ENCODE peak calls at places on chromosomes 1 and 21, in ten cellular contexts. C is fibroblast of mammary gland; B is CD8-positive, alpha-beta memory T cell; A is smooth muscle cell of the brain vasculature; S is PC-9; Q is SW480; N is KG1; J is MV-4-11; V is T-helper 2 cell; P is aorta. O is an unnamed sample.

GRCh38 chr21:46424062-46424591 is 34.6 kb upstream of the DIP2A start:
- DNase-seq in V (no peak), S (no peak), Q (no peak), N (no peak), P (no peak), B (peak), J (no peak), A (no peak), C (no peak), O (no peak)

GRCh38 chr1:9233241-9233941 is 1.2 kb upstream of the H6PD start:
- DNase-seq in J (peak), V (no peak), Q (no peak), C (peak), N (no peak), B (no peak), P (peak), A (no peak), S (no peak), O (no peak)

GRCh38 chr1:115814685-115815398 is 26.1 kb downstream of the NHLH2 start:
- DNase-seq in Q (no peak), J (no peak), C (no peak), P (no peak), N (no peak), B (no peak), S (peak), A (no peak), V (no peak), O (no peak)

GRCh38 chr1:2431095-2431494 is 18.7 kb upstream of the PEX10 start:
- DNase-seq in N (no peak), A (no peak), V (no peak), S (no peak), P (no peak), C (no peak), J (no peak), B (no peak), Q (no peak), O (peak)

GRCh38 chr1:30706528-30706927 is 16.9 kb downstream of the MATN1 start:
- DNase-seq in Q (no peak), S (no peak), J (no peak), A (no peak), V (no peak), B (no peak), N (no peak), C (peak), P (peak), O (no peak)

GRCh38 chr1:234845097-234845660 is 235.2 kb upstream of the IRF2BP2 start:
- DNase-seq in C (no peak), P (no peak), S (peak), V (peak), B (peak), J (no peak), Q (no peak), N (no peak), A (peak), O (no peak)

GRCh38 chr1:114274621-114275317 is 121.1 kb upstream of the SYT6 start:
- DNase-seq in J (peak), P (no peak), V (no peak), S (no peak), B (no peak), C (no peak), N (no peak), Q (no peak), A (no peak), O (no peak)

GRCh38 chr1:244917271-244917670 is 52.9 kb upstream of the HNRNPU start:
- DNase-seq in Q (no peak), P (no peak), J (no peak), A (no peak), V (no peak), N (no peak), B (no peak), S (no peak), C (no peak), O (no peak)

GRCh38 chr1:51956528-51957509 is 33.7 kb downstream of the RAB3B start:
- DNase-seq in V (no peak), Q (peak), N (no peak), B (no peak), C (peak), P (no peak), A (no peak), S (no peak), J (peak), O (no peak)

GRCh38 chr1:3772715-3773571 is at the start of gene SMIM1:
- DNase-seq in C (no peak), P (no peak), V (no peak), S (no peak), B (no peak), N (no peak), Q (no peak), A (no peak), J (no peak), O (no peak)

GRCh38 chr1:156123356-156124196 is 9.1 kb downstream of the LMNA start:
- DNase-seq in A (peak), Q (peak), C (peak), V (no peak), P (peak), B (peak), S (peak), N (peak), J (peak), O (peak)

GRCh38 chr1:214123061-214123784 is 135.4 kb downstream of the PROX1 start:
- DNase-seq in S (peak), A (peak), P (no peak), B (no peak), N (peak), V (no peak), Q (peak), J (peak), C (peak), O (peak)

GRCh38 chr1:63524166-63524565 is 841 bp downstream of the EFCAB7 start:
- DNase-seq in N (no peak), P (no peak), J (no peak), B (no peak), C (peak), S (no peak), A (no peak), V (no peak), Q (no peak), O (no peak)

GRCh38 chr1:76868154-76868882 is 1.0 kb downstream of the ST6GALNAC5 start:
- DNase-seq in N (peak), P (peak), C (peak), B (no peak), V (no peak), J (no peak), Q (no peak), A (no peak), S (no peak), O (no peak)

GRCh38 chr1:24501371-24502167 is 1.1 kb upstream of the RCAN3 start:
- DNase-seq in S (no peak), V (no peak), N (no peak), P (peak), A (no peak), J (peak), C (peak), B (peak), Q (peak), O (no peak)

GRCh38 chr1:63321788-63322247 is 549 bp upstream of the FOXD3 start:
- DNase-seq in C (no peak), B (no peak), P (no peak), V (no peak), S (no peak), J (no peak), Q (no peak), A (no peak), N (no peak), O (no peak)

GRCh38 chr1:226829105-226829504 is 41.3 kb upstream of the PSEN2 start:
- DNase-seq in A (no peak), J (no peak), B (no peak), P (no peak), Q (no peak), C (no peak), V (no peak), S (no peak), N (no peak), O (no peak)

GRCh38 chr1:186574951-186575747 is 105.1 kb downstream of the PTGS2 start:
- DNase-seq in N (no peak), S (no peak), P (no peak), A (no peak), V (no peak), J (peak), B (no peak), Q (no peak), C (peak), O (no peak)

GRCh38 chr1:246302671-246303317 is 204.3 kb downstream of the SMYD3 start:
- DNase-seq in S (no peak), J (no peak), B (no peak), A (no peak), P (no peak), V (no peak), C (peak), N (no peak), Q (no peak), O (no peak)

GRCh38 chr1:110196917-110197782 is 13.0 kb upstream of the KCNC4 start:
- DNase-seq in N (peak), P (no peak), B (peak), C (peak), V (peak), A (no peak), S (peak), J (peak), Q (peak), O (no peak)